ENCODE peak calls at places on chromosomes 12 and 14, in nine cellular contexts. Q, V, O, X, B, M, K, Y and T are unnamed samples.

GRCh38 chr12:113234483-113234882 is 13.2 kb downstream of the TPCN1 start:
- DNase-seq in V (peak), Q (no peak), K (no peak), M (no peak), B (no peak), X (no peak), Y (no peak), O (no peak), T (no peak)

GRCh38 chr14:64053694-64054669 is 201.2 kb downstream of the SYNE2 start:
- DNase-seq in Y (no peak), K (no peak), B (peak), M (no peak), Q (no peak), X (no peak), O (no peak), V (no peak), T (peak)

GRCh38 chr12:40208707-40209106 is 16.1 kb upstream of the LRRK2 start:
- DNase-seq in O (no peak), B (no peak), X (no peak), V (no peak), Q (no peak), M (no peak), K (no peak), Y (no peak), T (no peak)

GRCh38 chr12:104219908-104220404 is 4.4 kb downstream of the TXNRD1 start:
- DNase-seq in X (peak), Y (no peak), M (no peak), Q (peak), K (no peak), V (no peak), B (peak), O (peak), T (peak)

GRCh38 chr14:24307575-24308341 is at the start of gene CIDEB:
- DNase-seq in Q (peak), O (peak), K (peak), X (no peak), B (peak), V (peak), M (no peak), Y (no peak), T (peak)

GRCh38 chr14:55942826-55943225 is 175.4 kb upstream of the PELI2 start:
- DNase-seq in V (no peak), B (no peak), Y (no peak), X (no peak), Q (no peak), O (no peak), M (no peak), K (no peak), T (no peak)

GRCh38 chr12:129179941-129180340 is 326.7 kb downstream of the GLT1D1 start:
- DNase-seq in O (no peak), Q (no peak), B (no peak), K (no peak), M (no peak), Y (no peak), V (no peak), X (no peak), T (no peak)

GRCh38 chr12:823043-823698 is 70.8 kb downstream of the WNK1 start:
- DNase-seq in Q (no peak), O (no peak), B (no peak), K (no peak), Y (no peak), V (no peak), M (no peak), X (no peak), T (no peak)

GRCh38 chr14:20781805-20782204 is 737 bp downstream of the RNASE6 start:
- DNase-seq in Q (no peak), B (no peak), M (no peak), K (no peak), Y (no peak), X (no peak), O (no peak), V (no peak), T (no peak)